ENCODE peak calls at places on chromosomes 3 and 15, in five cellular contexts. E, A, S, I and K are unnamed samples.

GRCh38 chr15:22888120-22888859 is 49.8 kb downstream of the NIPA2 start:
- DNase-seq in E (no peak), A (no peak), S (no peak), I (peak), K (no peak)

GRCh38 chr15:81492303-81492702 is 118.3 kb upstream of the TMC3 start:
- DNase-seq in E (no peak), A (no peak), S (no peak), I (no peak), K (no peak)

GRCh38 chr15:86653344-86654192 is 573.9 kb downstream of the AGBL1 start:
- DNase-seq in E (no peak), A (no peak), S (no peak), I (no peak), K (no peak)

GRCh38 chr15:39459538-39459937 is 121.3 kb upstream of the THBS1 start:
- DNase-seq in E (no peak), A (no peak), S (no peak), I (no peak), K (no peak)

GRCh38 chr15:82709421-82710207 is at the start of gene AP3B2:
- DNase-seq in E (peak), A (peak), S (peak), I (peak), K (peak)

GRCh38 chr3:145448436-145448835 is 712.5 kb downstream of the PLOD2 start:
- DNase-seq in E (no peak), A (no peak), S (no peak), I (peak), K (no peak)

GRCh38 chr3:35908366-35909232 is 269.3 kb downstream of the ARPP21 start:
- DNase-seq in E (peak), A (peak), S (peak), I (peak), K (peak)

GRCh38 chr3:161265916-161266571 is 44.9 kb downstream of the NMD3 start:
- DNase-seq in E (no peak), A (no peak), S (no peak), I (peak), K (no peak)

GRCh38 chr15:68200016-68200861 is 4.9 kb downstream of the CALML4 start:
- DNase-seq in E (peak), A (no peak), S (no peak), I (no peak), K (no peak)

GRCh38 chr3:172332256-172333041 is 115.8 kb downstream of the GHSR start:
- DNase-seq in E (peak), A (peak), S (peak), I (peak), K (peak)

GRCh38 chr3:55486857-55487375 is at the start of gene WNT5A:
- DNase-seq in E (peak), A (no peak), S (peak), I (peak), K (no peak)

GRCh38 chr3:65597225-65597951 is 441.3 kb downstream of the MAGI1 start:
- DNase-seq in E (peak), A (no peak), S (no peak), I (no peak), K (peak)

GRCh38 chr3:114409291-114409690 is 115.5 kb downstream of the TIGIT start:
- DNase-seq in E (no peak), A (no peak), S (no peak), I (no peak), K (no peak)

GRCh38 chr3:101066776-101067175 is 73.6 kb upstream of the ABI3BP start:
- DNase-seq in E (no peak), A (no peak), S (no peak), I (peak), K (no peak)

GRCh38 chr3:18434731-18435130 is 9.6 kb upstream of the SATB1 start:
- DNase-seq in E (no peak), A (no peak), S (no peak), I (no peak), K (no peak)

GRCh38 chr15:85415779-85416178 is 35.4 kb downstream of the AKAP13 start:
- DNase-seq in E (no peak), A (no peak), S (no peak), I (no peak), K (no peak)

GRCh38 chr3:182259579-182259978 is 533.7 kb upstream of the ATP11B start:
- DNase-seq in E (peak), A (no peak), S (no peak), I (no peak), K (no peak)

GRCh38 chr3:182255095-182255600 is 538.2 kb upstream of the ATP11B start:
- DNase-seq in E (no peak), A (no peak), S (no peak), I (no peak), K (no peak)

GRCh38 chr3:182261084-182261483 is 532.2 kb upstream of the ATP11B start:
- DNase-seq in E (no peak), A (no peak), S (no peak), I (no peak), K (no peak)

GRCh38 chr3:182257361-182257760 is 535.9 kb upstream of the ATP11B start:
- DNase-seq in E (no peak), A (no peak), S (no peak), I (no peak), K (no peak)

DNA sequence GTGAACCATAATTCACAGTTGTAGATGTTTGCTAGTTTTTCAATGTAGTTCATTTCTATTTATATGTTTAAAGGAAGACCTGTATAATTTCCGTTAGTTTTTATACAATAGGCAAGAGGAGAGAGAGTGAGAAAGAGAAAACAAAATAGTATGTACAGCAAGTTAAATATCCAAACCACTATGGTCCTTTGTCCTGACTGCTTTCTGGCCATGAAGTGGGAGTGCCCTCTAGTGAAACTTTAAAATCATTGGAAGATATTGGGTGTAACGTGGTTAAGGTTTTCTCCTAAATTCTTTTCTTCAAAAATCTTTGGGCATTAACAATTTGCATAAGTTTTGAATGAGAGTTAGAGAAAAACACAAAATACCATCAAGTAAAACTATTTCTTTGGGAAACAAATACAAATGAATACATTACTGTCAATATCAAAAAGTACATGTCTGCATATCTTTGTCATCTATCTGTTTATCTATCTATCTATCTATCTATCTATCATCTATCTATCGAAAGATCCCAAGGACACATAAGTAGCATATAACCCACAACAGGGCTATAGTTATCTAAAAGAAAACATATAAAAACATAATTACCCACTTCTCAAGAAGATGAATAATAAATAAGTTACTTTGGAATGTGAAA is 534.6 kb upstream of the ATP11B start:
- DNase-seq in E (peak), A (no peak), S (peak), I (peak), K (peak)
- TF ChIP-seq CTCF in E (peak), A (no peak), S (peak), I (peak), K (peak)

GRCh38 chr3:120144267-120144666 is 50.0 kb upstream of the GSK3B start:
- DNase-seq in E (peak), A (no peak), S (no peak), I (peak), K (no peak)
- TF ChIP-seq CTCF in E (no peak), A (no peak), S (no peak), I (peak), K (no peak)

GRCh38 chr3:59570816-59571215 is 521.0 kb upstream of the CFAP20DC start:
- DNase-seq in E (no peak), A (no peak), S (no peak), I (no peak), K (no peak)

GRCh38 chr3:59563966-59564365 is 514.1 kb upstream of the CFAP20DC start:
- DNase-seq in E (no peak), A (no peak), S (no peak), I (no peak), K (no peak)

GRCh38 chr3:59566481-59566975 is 516.7 kb upstream of the CFAP20DC start:
- DNase-seq in E (no peak), A (no peak), S (no peak), I (peak), K (peak)

GRCh38 chr3:59572106-59572505 is 522.3 kb upstream of the CFAP20DC start:
- DNase-seq in E (no peak), A (no peak), S (no peak), I (no peak), K (no peak)

GRCh38 chr3:59567656-59568055 is 517.8 kb upstream of the CFAP20DC start:
- DNase-seq in E (no peak), A (no peak), S (no peak), I (no peak), K (no peak)
- TF ChIP-seq CTCF in E (no peak), A (no peak), S (no peak), I (no peak), K (no peak)

DNA sequence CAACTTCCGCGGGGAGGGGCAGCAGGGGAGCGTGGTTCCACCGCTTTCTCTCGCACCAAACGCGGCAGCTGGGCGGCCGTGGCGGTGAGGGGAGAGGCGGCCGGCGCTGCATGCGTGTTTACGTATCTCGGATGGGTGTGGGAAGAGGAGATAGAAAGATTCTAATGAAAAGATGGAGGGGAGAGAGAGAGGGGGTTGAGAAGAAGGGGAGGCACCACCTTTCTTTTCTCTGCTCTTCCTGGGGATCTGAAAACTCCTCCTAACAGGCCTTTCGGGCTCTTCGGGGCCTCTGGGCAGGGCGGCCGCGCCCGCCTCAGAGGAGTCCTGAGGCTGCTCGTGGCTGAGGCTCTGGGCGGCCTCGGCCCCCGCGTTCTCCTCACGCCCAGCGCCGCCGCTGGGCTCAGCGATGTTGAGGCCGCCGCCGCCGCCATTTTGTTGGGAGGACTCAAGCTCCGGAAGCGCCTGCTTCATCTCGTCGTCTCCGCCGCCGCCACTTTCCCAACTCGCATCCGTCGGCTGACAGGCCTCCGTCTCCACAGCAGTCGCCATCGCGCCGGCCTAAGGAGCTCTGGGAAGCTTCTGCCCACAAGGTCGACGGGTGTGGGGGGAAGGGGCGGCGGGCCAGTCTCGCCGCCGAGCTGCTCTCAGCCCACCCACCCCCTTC is 475 bp downstream of the TASOR start:
- DNase-seq in E (peak), A (peak), S (peak), I (peak), K (peak)
- TF ChIP-seq CTCF in E (no peak), A (no peak), S (peak), I (peak), K (peak)

GRCh38 chr3:23864954-23865353 is 51.8 kb downstream of the NKIRAS1 start:
- DNase-seq in E (peak), A (no peak), S (no peak), I (no peak), K (no peak)

GRCh38 chr3:23863060-23863459 is 53.7 kb downstream of the NKIRAS1 start:
- DNase-seq in E (no peak), A (no peak), S (no peak), I (no peak), K (no peak)

GRCh38 chr3:23872330-23872729 is 44.5 kb downstream of the NKIRAS1 start:
- DNase-seq in E (no peak), A (no peak), S (no peak), I (no peak), K (no peak)

GRCh38 chr3:23865595-23866396 is 51.0 kb downstream of the NKIRAS1 start:
- DNase-seq in E (peak), A (no peak), S (peak), I (no peak), K (peak)

GRCh38 chr3:23867400-23867799 is 49.4 kb downstream of the NKIRAS1 start:
- DNase-seq in E (no peak), A (no peak), S (peak), I (no peak), K (no peak)
- TF ChIP-seq CTCF in E (no peak), A (no peak), S (peak), I (peak), K (peak)

DNA sequence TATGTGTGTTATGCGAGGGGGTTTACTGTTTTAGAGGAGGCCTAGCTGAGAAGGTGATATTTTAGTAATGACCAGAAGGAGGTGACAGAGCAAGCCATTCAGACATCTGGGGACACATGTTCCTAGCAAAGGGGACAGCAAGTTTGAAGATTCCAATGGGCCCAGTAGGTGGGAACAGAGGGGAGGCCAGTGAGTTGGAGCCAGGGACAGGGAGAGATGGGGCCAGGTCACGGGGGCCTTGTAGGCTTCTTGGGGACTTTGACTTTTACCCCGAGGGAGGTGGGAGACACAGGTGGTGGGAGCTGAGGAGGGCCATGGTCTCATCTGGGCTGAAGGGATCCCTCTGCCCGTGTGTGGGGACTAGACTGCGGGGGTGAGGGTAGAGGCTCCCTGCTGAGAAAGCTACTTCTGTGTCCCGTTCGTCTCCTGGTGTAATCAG is 72.5 kb downstream of the MGLL start:
- DNase-seq in E (no peak), A (no peak), S (peak), I (no peak), K (no peak)
- TF ChIP-seq CTCF in E (no peak), A (no peak), S (peak), I (peak), K (peak)

DNA sequence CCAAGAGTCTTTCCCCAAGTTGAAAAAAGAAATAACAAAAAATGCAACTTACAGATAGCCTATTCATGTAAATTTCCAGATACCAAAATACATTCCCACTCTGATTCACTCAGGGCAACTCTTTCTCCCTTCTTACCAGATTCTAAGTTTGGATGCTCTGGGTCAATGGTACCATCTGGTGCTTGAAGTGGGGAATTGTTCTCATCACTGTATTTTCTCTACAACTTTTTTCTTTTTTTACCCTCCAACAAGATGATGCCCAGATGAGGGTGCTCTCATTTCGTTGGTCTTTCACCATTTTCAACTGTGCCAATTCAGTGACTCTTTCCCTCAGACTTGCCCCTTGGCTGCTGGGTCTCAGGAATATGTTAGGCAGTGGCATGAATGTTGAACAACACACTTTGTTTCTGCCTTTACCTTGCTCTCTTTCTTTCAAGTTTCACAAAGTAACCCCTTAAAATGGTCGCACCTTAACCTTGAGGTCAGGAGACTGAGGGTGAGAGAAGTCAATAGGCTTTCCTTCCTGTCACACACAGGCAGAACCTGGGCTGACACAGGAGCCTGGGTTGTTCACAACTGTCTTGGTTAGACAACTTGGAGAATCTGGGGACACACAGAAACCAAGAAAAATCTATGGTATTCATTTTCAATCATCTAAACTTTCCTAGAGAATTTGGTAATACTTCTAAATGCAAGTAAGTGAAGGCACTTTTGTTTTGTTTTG is 330.7 kb upstream of the SLCO3A1 start:
- DNase-seq in E (no peak), A (no peak), S (no peak), I (peak), K (no peak)
- TF ChIP-seq CTCF in E (no peak), A (no peak), S (no peak), I (peak), K (no peak)

GRCh38 chr3:185822957-185823279 is 1.9 kb downstream of the IGF2BP2 start:
- DNase-seq in E (no peak), A (no peak), S (no peak), I (no peak), K (no peak)
- TF ChIP-seq CTCF in E (no peak), A (no peak), S (no peak), I (no peak), K (no peak)

DNA sequence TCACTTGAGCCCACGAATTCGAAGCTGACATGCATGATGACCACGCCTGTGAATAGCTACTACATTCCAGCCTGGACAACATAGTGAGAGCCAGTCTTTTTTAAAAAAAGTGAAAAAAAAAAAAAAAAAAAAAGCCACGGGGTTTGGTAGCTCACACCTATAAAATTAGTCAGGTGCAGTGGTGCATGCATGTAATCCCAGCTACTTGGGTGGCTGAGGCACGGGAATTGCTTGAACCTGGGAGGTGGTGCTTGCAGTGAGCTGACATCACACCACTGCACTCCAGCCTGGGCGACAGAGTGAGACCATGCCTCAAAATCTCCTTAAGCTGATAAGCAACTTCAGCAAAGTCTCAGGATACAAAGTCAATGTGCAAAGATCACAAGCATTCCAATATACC is 44.4 kb downstream of the CSNK1G1 start:
- DNase-seq in E (no peak), A (no peak), S (no peak), I (no peak), K (no peak)
- TF ChIP-seq CTCF in E (no peak), A (no peak), S (no peak), I (no peak), K (no peak)

GRCh38 chr15:100918690-100919480 is at the start of gene LRRK1:
- DNase-seq in E (peak), A (no peak), S (peak), I (peak), K (peak)
- TF ChIP-seq CTCF in E (no peak), A (no peak), S (no peak), I (no peak), K (no peak)